ENCODE peak calls at places on chromosomes 3 and 15, in eight cellular contexts. One of them, this sample, is unnamed.

GRCh38 chr15:91308209-91308608 is 208.2 kb downstream of the SV2B start:
- DNase-seq in hypothalamus: no peak
- DNase-seq in M059J: no peak
- DNase-seq in left ventricle myocardium inferior: no peak
- DNase-seq in sciatic nerve: no peak
- DNase-seq in kidney epithelial cell: no peak
- DNase-seq in cardiac fibroblast: no peak
- DNase-seq in naive thymus-derived CD8-positive, alpha-beta T cell: no peak
- DNase-seq in this sample: no peak

GRCh38 chr15:33022629-33023028 is 171.9 kb downstream of the FMN1 start:
- DNase-seq in left ventricle myocardium inferior: peak
- DNase-seq in M059J: peak
- DNase-seq in hypothalamus: no peak
- DNase-seq in cardiac fibroblast: peak
- DNase-seq in sciatic nerve: no peak
- DNase-seq in kidney epithelial cell: no peak
- DNase-seq in naive thymus-derived CD8-positive, alpha-beta T cell: no peak
- DNase-seq in this sample: no peak

GRCh38 chr3:24348348-24348747 is 146.3 kb downstream of the THRB start:
- DNase-seq in M059J: no peak
- DNase-seq in hypothalamus: no peak
- DNase-seq in naive thymus-derived CD8-positive, alpha-beta T cell: no peak
- DNase-seq in sciatic nerve: no peak
- DNase-seq in left ventricle myocardium inferior: no peak
- DNase-seq in cardiac fibroblast: no peak
- DNase-seq in kidney epithelial cell: no peak
- DNase-seq in this sample: no peak

GRCh38 chr3:185070491-185071335 is 82.1 kb downstream of the C3orf70 start:
- DNase-seq in sciatic nerve: no peak
- DNase-seq in naive thymus-derived CD8-positive, alpha-beta T cell: no peak
- DNase-seq in left ventricle myocardium inferior: no peak
- DNase-seq in hypothalamus: no peak
- DNase-seq in cardiac fibroblast: peak
- DNase-seq in kidney epithelial cell: no peak
- DNase-seq in M059J: peak
- DNase-seq in this sample: no peak

GRCh38 chr15:62432702-62433398 is 267.8 kb upstream of the C2CD4B start:
- DNase-seq in left ventricle myocardium inferior: peak
- DNase-seq in sciatic nerve: no peak
- DNase-seq in hypothalamus: no peak
- DNase-seq in kidney epithelial cell: no peak
- DNase-seq in naive thymus-derived CD8-positive, alpha-beta T cell: no peak
- DNase-seq in cardiac fibroblast: no peak
- DNase-seq in M059J: no peak
- DNase-seq in this sample: no peak

GRCh38 chr3:77411990-77412389 is 372.1 kb downstream of the ROBO2 start:
- DNase-seq in M059J: peak
- DNase-seq in cardiac fibroblast: no peak
- DNase-seq in naive thymus-derived CD8-positive, alpha-beta T cell: no peak
- DNase-seq in sciatic nerve: no peak
- DNase-seq in kidney epithelial cell: peak
- DNase-seq in hypothalamus: no peak
- DNase-seq in left ventricle myocardium inferior: no peak
- DNase-seq in this sample: no peak

GRCh38 chr15:65370885-65371284 is 6.9 kb downstream of the IGDCC3 start:
- DNase-seq in M059J: no peak
- DNase-seq in left ventricle myocardium inferior: no peak
- DNase-seq in sciatic nerve: no peak
- DNase-seq in kidney epithelial cell: no peak
- DNase-seq in hypothalamus: no peak
- DNase-seq in naive thymus-derived CD8-positive, alpha-beta T cell: no peak
- DNase-seq in cardiac fibroblast: no peak
- DNase-seq in this sample: no peak

GRCh38 chr3:62201438-62202035 is 171.8 kb downstream of the FEZF2 start:
- DNase-seq in kidney epithelial cell: no peak
- DNase-seq in sciatic nerve: no peak
- DNase-seq in naive thymus-derived CD8-positive, alpha-beta T cell: no peak
- DNase-seq in cardiac fibroblast: peak
- DNase-seq in M059J: peak
- DNase-seq in hypothalamus: no peak
- DNase-seq in left ventricle myocardium inferior: no peak
- DNase-seq in this sample: no peak

GRCh38 chr3:25428003-25428861 is at the start of gene RARB:
- DNase-seq in kidney epithelial cell: peak
- DNase-seq in left ventricle myocardium inferior: peak
- DNase-seq in sciatic nerve: peak
- DNase-seq in naive thymus-derived CD8-positive, alpha-beta T cell: no peak
- DNase-seq in M059J: peak
- DNase-seq in cardiac fibroblast: peak
- DNase-seq in hypothalamus: no peak
- DNase-seq in this sample: no peak

GRCh38 chr3:69129531-69129930 is 7.1 kb upstream of the LMOD3 start:
- DNase-seq in kidney epithelial cell: no peak
- DNase-seq in left ventricle myocardium inferior: no peak
- DNase-seq in hypothalamus: no peak
- DNase-seq in M059J: no peak
- DNase-seq in cardiac fibroblast: no peak
- DNase-seq in naive thymus-derived CD8-positive, alpha-beta T cell: no peak
- DNase-seq in sciatic nerve: no peak
- DNase-seq in this sample: no peak

GRCh38 chr3:141594357-141594756 is 107.5 kb downstream of the RASA2 start:
- DNase-seq in kidney epithelial cell: no peak
- DNase-seq in M059J: peak
- DNase-seq in hypothalamus: no peak
- DNase-seq in cardiac fibroblast: no peak
- DNase-seq in sciatic nerve: no peak
- DNase-seq in left ventricle myocardium inferior: no peak
- DNase-seq in naive thymus-derived CD8-positive, alpha-beta T cell: no peak
- DNase-seq in this sample: no peak

GRCh38 chr3:134473868-134474546 is 11.8 kb downstream of the ANAPC13 start:
- DNase-seq in hypothalamus: peak
- DNase-seq in M059J: peak
- DNase-seq in cardiac fibroblast: peak
- DNase-seq in left ventricle myocardium inferior: no peak
- DNase-seq in naive thymus-derived CD8-positive, alpha-beta T cell: peak
- DNase-seq in sciatic nerve: peak
- DNase-seq in kidney epithelial cell: no peak
- DNase-seq in this sample: peak

GRCh38 chr15:71195242-71195641 is 80.0 kb downstream of the THSD4 start:
- DNase-seq in left ventricle myocardium inferior: no peak
- DNase-seq in naive thymus-derived CD8-positive, alpha-beta T cell: no peak
- DNase-seq in kidney epithelial cell: no peak
- DNase-seq in sciatic nerve: no peak
- DNase-seq in cardiac fibroblast: no peak
- DNase-seq in M059J: peak
- DNase-seq in hypothalamus: no peak
- DNase-seq in this sample: no peak

GRCh38 chr15:99967841-99968371 is 234.7 kb upstream of the LYSMD4 start:
- DNase-seq in left ventricle myocardium inferior: no peak
- DNase-seq in naive thymus-derived CD8-positive, alpha-beta T cell: no peak
- DNase-seq in kidney epithelial cell: no peak
- DNase-seq in hypothalamus: no peak
- DNase-seq in M059J: peak
- DNase-seq in sciatic nerve: no peak
- DNase-seq in cardiac fibroblast: peak
- DNase-seq in this sample: no peak

GRCh38 chr3:38346584-38347410 is at the start of gene XYLB:
- DNase-seq in kidney epithelial cell: no peak
- DNase-seq in cardiac fibroblast: peak
- DNase-seq in left ventricle myocardium inferior: peak
- DNase-seq in sciatic nerve: peak
- DNase-seq in hypothalamus: peak
- DNase-seq in naive thymus-derived CD8-positive, alpha-beta T cell: peak
- DNase-seq in M059J: peak
- DNase-seq in this sample: peak

GRCh38 chr3:41237907-41238306 is 38.6 kb downstream of the CTNNB1 start:
- DNase-seq in sciatic nerve: no peak
- DNase-seq in naive thymus-derived CD8-positive, alpha-beta T cell: no peak
- DNase-seq in cardiac fibroblast: peak
- DNase-seq in hypothalamus: no peak
- DNase-seq in left ventricle myocardium inferior: no peak
- DNase-seq in M059J: no peak
- DNase-seq in kidney epithelial cell: no peak
- DNase-seq in this sample: no peak

GRCh38 chr15:100200287-100200772 is 141.4 kb downstream of the ADAMTS17 start:
- DNase-seq in hypothalamus: no peak
- DNase-seq in cardiac fibroblast: no peak
- DNase-seq in kidney epithelial cell: no peak
- DNase-seq in M059J: no peak
- DNase-seq in naive thymus-derived CD8-positive, alpha-beta T cell: no peak
- DNase-seq in sciatic nerve: no peak
- DNase-seq in left ventricle myocardium inferior: no peak
- DNase-seq in this sample: no peak

GRCh38 chr15:99704444-99704838 is 28.8 kb downstream of the LYSMD4 start:
- DNase-seq in M059J: peak
- DNase-seq in cardiac fibroblast: peak
- DNase-seq in hypothalamus: no peak
- DNase-seq in naive thymus-derived CD8-positive, alpha-beta T cell: peak
- DNase-seq in left ventricle myocardium inferior: no peak
- DNase-seq in sciatic nerve: no peak
- DNase-seq in kidney epithelial cell: peak
- DNase-seq in this sample: no peak

GRCh38 chr3:110165753-110166152 is 828.4 kb upstream of the DPPA4 start:
- DNase-seq in naive thymus-derived CD8-positive, alpha-beta T cell: no peak
- DNase-seq in M059J: peak
- DNase-seq in kidney epithelial cell: no peak
- DNase-seq in sciatic nerve: no peak
- DNase-seq in left ventricle myocardium inferior: no peak
- DNase-seq in hypothalamus: no peak
- DNase-seq in cardiac fibroblast: peak
- DNase-seq in this sample: no peak

GRCh38 chr15:87722941-87723691 is 533.4 kb downstream of the NTRK3 start:
- DNase-seq in sciatic nerve: no peak
- DNase-seq in naive thymus-derived CD8-positive, alpha-beta T cell: no peak
- DNase-seq in M059J: peak
- DNase-seq in hypothalamus: no peak
- DNase-seq in kidney epithelial cell: no peak
- DNase-seq in left ventricle myocardium inferior: no peak
- DNase-seq in cardiac fibroblast: no peak
- DNase-seq in this sample: no peak

GRCh38 chr3:159548675-159549335 is 439.8 kb upstream of the IL12A start:
- DNase-seq in left ventricle myocardium inferior: no peak
- DNase-seq in kidney epithelial cell: no peak
- DNase-seq in naive thymus-derived CD8-positive, alpha-beta T cell: no peak
- DNase-seq in hypothalamus: no peak
- DNase-seq in cardiac fibroblast: peak
- DNase-seq in M059J: peak
- DNase-seq in sciatic nerve: no peak
- DNase-seq in this sample: no peak

GRCh38 chr3:33317963-33318708 is 40.9 kb downstream of the FBXL2 start:
- DNase-seq in cardiac fibroblast: peak
- DNase-seq in naive thymus-derived CD8-positive, alpha-beta T cell: no peak
- DNase-seq in left ventricle myocardium inferior: no peak
- DNase-seq in M059J: peak
- DNase-seq in kidney epithelial cell: no peak
- DNase-seq in sciatic nerve: no peak
- DNase-seq in hypothalamus: no peak
- DNase-seq in this sample: no peak

GRCh38 chr15:74584779-74585178 is 30.9 kb upstream of the CLK3 start:
- DNase-seq in hypothalamus: no peak
- DNase-seq in sciatic nerve: no peak
- DNase-seq in naive thymus-derived CD8-positive, alpha-beta T cell: no peak
- DNase-seq in left ventricle myocardium inferior: no peak
- DNase-seq in kidney epithelial cell: no peak
- DNase-seq in cardiac fibroblast: no peak
- DNase-seq in M059J: no peak
- DNase-seq in this sample: no peak

GRCh38 chr3:65444448-65444815 is 594.3 kb downstream of the MAGI1 start:
- DNase-seq in hypothalamus: no peak
- DNase-seq in kidney epithelial cell: no peak
- DNase-seq in cardiac fibroblast: no peak
- DNase-seq in left ventricle myocardium inferior: no peak
- DNase-seq in naive thymus-derived CD8-positive, alpha-beta T cell: no peak
- DNase-seq in M059J: no peak
- DNase-seq in sciatic nerve: no peak
- DNase-seq in this sample: no peak

GRCh38 chr15:66670698-66671580 is 31.1 kb upstream of the SMAD6 start:
- DNase-seq in cardiac fibroblast: no peak
- DNase-seq in hypothalamus: no peak
- DNase-seq in sciatic nerve: no peak
- DNase-seq in kidney epithelial cell: no peak
- DNase-seq in M059J: no peak
- DNase-seq in naive thymus-derived CD8-positive, alpha-beta T cell: no peak
- DNase-seq in left ventricle myocardium inferior: no peak
- DNase-seq in this sample: no peak

GRCh38 chr3:166663194-166663593 is 716.9 kb downstream of the ZBBX start:
- DNase-seq in left ventricle myocardium inferior: no peak
- DNase-seq in sciatic nerve: no peak
- DNase-seq in hypothalamus: no peak
- DNase-seq in naive thymus-derived CD8-positive, alpha-beta T cell: no peak
- DNase-seq in M059J: peak
- DNase-seq in cardiac fibroblast: no peak
- DNase-seq in kidney epithelial cell: peak
- DNase-seq in this sample: no peak

GRCh38 chr3:10205461-10206165 is 40.9 kb downstream of the IRAK2 start:
- DNase-seq in left ventricle myocardium inferior: no peak
- DNase-seq in kidney epithelial cell: peak
- DNase-seq in M059J: peak
- DNase-seq in naive thymus-derived CD8-positive, alpha-beta T cell: no peak
- DNase-seq in hypothalamus: no peak
- DNase-seq in cardiac fibroblast: peak
- DNase-seq in sciatic nerve: no peak
- DNase-seq in this sample: no peak

GRCh38 chr15:65782096-65782495 is 10.0 kb downstream of the DENND4A start:
- DNase-seq in left ventricle myocardium inferior: no peak
- DNase-seq in sciatic nerve: no peak
- DNase-seq in M059J: no peak
- DNase-seq in hypothalamus: no peak
- DNase-seq in kidney epithelial cell: no peak
- DNase-seq in cardiac fibroblast: no peak
- DNase-seq in naive thymus-derived CD8-positive, alpha-beta T cell: no peak
- DNase-seq in this sample: no peak

GRCh38 chr15:47607750-47608149 is 109.6 kb upstream of the SEMA6D start:
- DNase-seq in hypothalamus: no peak
- DNase-seq in M059J: no peak
- DNase-seq in naive thymus-derived CD8-positive, alpha-beta T cell: no peak
- DNase-seq in sciatic nerve: no peak
- DNase-seq in left ventricle myocardium inferior: no peak
- DNase-seq in cardiac fibroblast: peak
- DNase-seq in kidney epithelial cell: no peak
- DNase-seq in this sample: no peak

GRCh38 chr15:67176195-67176971 is 78.1 kb downstream of the AAGAB start:
- DNase-seq in hypothalamus: no peak
- DNase-seq in kidney epithelial cell: no peak
- DNase-seq in M059J: no peak
- DNase-seq in sciatic nerve: peak
- DNase-seq in cardiac fibroblast: no peak
- DNase-seq in left ventricle myocardium inferior: peak
- DNase-seq in naive thymus-derived CD8-positive, alpha-beta T cell: no peak
- DNase-seq in this sample: no peak